ENCODE peak calls at places on chromosomes 4 and X, in four cellular contexts. U, X, I and S are unnamed samples. For H3K36me3, the result is how much of the 10 kb centered on the place peaks cover.

GRCh38 chrX:3271485-3272186 is 74.8 kb downstream of the MXRA5 start:
- DNase-seq in U (peak), X (peak), I (no peak), S (no peak)

GRCh38 chr4:154084864-154085263 is 296.0 kb upstream of the SFRP2 start:
- DNase-seq in U (no peak), X (no peak), I (no peak), S (no peak)

GRCh38 chr4:145097821-145098674 is at the start of the genes ABCE1 and ANAPC10:
- DNase-seq in U (peak), X (peak), I (peak), S (peak)

GRCh38 chr4:16106956-16107355 is 23.1 kb upstream of the PROM1 start:
- DNase-seq in U (no peak), X (no peak), I (no peak), S (no peak)

GRCh38 chrX:55210931-55211677 is 9.0 kb upstream of the PAGE5 start:
- DNase-seq in U (no peak), X (no peak), I (no peak), S (no peak)

GRCh38 chr4:2104556-2105345 is 45.6 kb downstream of the NAT8L start:
- DNase-seq in U (no peak), X (no peak), I (no peak), S (no peak)

GRCh38 chrX:96982159-96982558 is 98.5 kb downstream of the RPA4 start:
- DNase-seq in U (no peak), X (no peak), I (no peak), S (no peak)

GRCh38 chrX:15873566-15873965 is 19.0 kb upstream of the AP1S2 start:
- DNase-seq in U (no peak), X (no peak), I (no peak), S (no peak)

GRCh38 chr4:108114503-108114902 is 54.2 kb downstream of the LEF1 start:
- DNase-seq in U (peak), X (no peak), I (no peak), S (no peak)

GRCh38 chrX:19372170-19373033 is 28.7 kb downstream of the PDHA1 start:
- DNase-seq in U (peak), X (peak), I (peak), S (peak)

GRCh38 chrX:84363674-84364073 is 138.6 kb downstream of the HDX start:
- DNase-seq in U (no peak), X (no peak), I (no peak), S (no peak)

GRCh38 chr4:76634239-76634638 is 199.2 kb downstream of the SHROOM3 start:
- DNase-seq in U (no peak), X (peak), I (no peak), S (no peak)

GRCh38 chr4:183335369-183335940 is 13.2 kb upstream of the CLDN24 start:
- DNase-seq in U (peak), X (peak), I (no peak), S (no peak)

GRCh38 chr4:4856071-4857000 is 3.1 kb upstream of the MSX1 start:
- DNase-seq in U (peak), X (no peak), I (no peak), S (no peak)

GRCh38 chr4:186900232-186900900 is 176.7 kb upstream of the FAT1 start:
- DNase-seq in U (no peak), X (peak), I (no peak), S (no peak)

GRCh38 chr4:26763063-26763462 is 97.6 kb upstream of the STIM2 start:
- DNase-seq in U (no peak), X (no peak), I (no peak), S (no peak)

GRCh38 chrX:53093177-53093655 is 726 bp upstream of the KANTR start:
- DNase-seq in U (peak), X (peak), I (peak), S (peak)

GRCh38 chr4:74754218-74754617 is 40.1 kb downstream of the BTC start:
- DNase-seq in U (no peak), X (no peak), I (no peak), S (no peak)

GRCh38 chrX:79409657-79410056 is 42.5 kb upstream of the ITM2A start:
- DNase-seq in U (no peak), X (no peak), I (no peak), S (no peak)

GRCh38 chr4:105433421-105433820 is 40.4 kb downstream of the PPA2 start:
- DNase-seq in U (no peak), X (no peak), I (no peak), S (no peak)

GRCh38 chrX:101931494-101932248 is at the start of gene ZMAT1:
- DNase-seq in U (peak), X (peak), I (peak), S (peak)

GRCh38 chr4:85577307-85577706 is 102.4 kb downstream of the ARHGAP24 start:
- DNase-seq in U (no peak), X (no peak), I (no peak), S (no peak)

GRCh38 chr4:52919451-52919850 is 57.3 kb downstream of the RASL11B start:
- DNase-seq in U (no peak), X (no peak), I (no peak), S (no peak)

GRCh38 chr4:142091691-142092182 is 455.4 kb downstream of the IL15 start:
- DNase-seq in U (no peak), X (peak), I (peak), S (no peak)

GRCh38 chr4:177921715-177922114 is 479.5 kb upstream of the AGA start:
- DNase-seq in U (no peak), X (no peak), I (no peak), S (no peak)

GRCh38 chr4:4408576-4409335 is 21.9 kb downstream of the NSG1 start:
- DNase-seq in U (no peak), X (no peak), I (no peak), S (no peak)

GRCh38 chrX:2707334-2707760 is 16.3 kb downstream of the CD99 start:
- DNase-seq in U (peak), X (peak), I (peak), S (peak)

GRCh38 chrX:132786217-132786616 is 172.2 kb downstream of the HS6ST2 start:
- DNase-seq in U (no peak), X (no peak), I (no peak), S (no peak)

GRCh38 chr4:99832854-99833253 is 16.2 kb downstream of the DAPP1 start:
- DNase-seq in U (no peak), X (no peak), I (no peak), S (no peak)

GRCh38 chrX:27276751-27277150 is 186.4 kb downstream of the PPP4R3C start:
- DNase-seq in U (no peak), X (no peak), I (no peak), S (no peak)

GRCh38 chr4:157217708-157218107 is 2.8 kb upstream of the GRIA2 start:
- DNase-seq in U (peak), X (no peak), I (no peak), S (no peak)

GRCh38 chrX:141176586-141177451 is at the start of gene LDOC1:
- DNase-seq in U (peak), X (peak), I (peak), S (peak)

GRCh38 chr4:7738458-7739076 is 201.1 kb downstream of the AFAP1 start:
- DNase-seq in U (no peak), X (no peak), I (no peak), S (no peak)

GRCh38 chr4:7739077-7739917 is 200.4 kb downstream of the AFAP1 start:
- DNase-seq in U (no peak), X (no peak), I (no peak), S (no peak)

GRCh38 chr4:7737268-7737645 is 202.4 kb downstream of the AFAP1 start:
- DNase-seq in U (no peak), X (no peak), I (no peak), S (no peak)

GRCh38 chr4:7736436-7737267 is 203.0 kb downstream of the AFAP1 start:
- DNase-seq in U (no peak), X (peak), I (no peak), S (no peak)

GRCh38 chr4:7737752-7738457 is 201.8 kb downstream of the AFAP1 start:
- DNase-seq in U (no peak), X (no peak), I (no peak), S (no peak)
- H3K36me3 ChIP-seq in U (under half), X (under half), I (under half), S (under half)

DNA sequence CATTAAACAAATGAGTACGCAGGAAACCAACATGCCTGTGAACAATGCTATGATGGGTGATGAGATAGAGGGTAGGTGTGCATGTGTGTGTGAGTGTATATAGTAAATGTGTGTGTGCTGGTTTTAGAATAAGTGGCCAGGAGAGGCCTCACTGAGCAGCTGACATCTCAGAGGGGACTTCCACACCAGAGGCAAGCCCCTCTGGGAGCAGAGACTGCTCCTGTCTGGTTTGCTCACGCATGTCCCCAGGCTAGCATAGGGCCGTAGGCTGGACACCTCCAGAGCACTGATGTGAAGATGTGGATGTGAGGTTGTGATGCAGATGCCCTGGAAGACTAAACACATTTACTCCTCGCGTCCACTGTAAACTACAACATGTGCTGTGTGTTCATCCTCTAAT is 104.5 kb downstream of the DRD5 start:
- DNase-seq in U (no peak), X (no peak), I (no peak), S (no peak)
- H3K36me3 ChIP-seq in U (under half), X (under half), I (under half), S (under half)

GRCh38 chr4:102606846-102607440 is 105.8 kb downstream of the NFKB1 start:
- DNase-seq in U (no peak), X (no peak), I (no peak), S (no peak)
- H3K36me3 ChIP-seq in U (under half), X (under half), I (under half), S (half or more)

DNA sequence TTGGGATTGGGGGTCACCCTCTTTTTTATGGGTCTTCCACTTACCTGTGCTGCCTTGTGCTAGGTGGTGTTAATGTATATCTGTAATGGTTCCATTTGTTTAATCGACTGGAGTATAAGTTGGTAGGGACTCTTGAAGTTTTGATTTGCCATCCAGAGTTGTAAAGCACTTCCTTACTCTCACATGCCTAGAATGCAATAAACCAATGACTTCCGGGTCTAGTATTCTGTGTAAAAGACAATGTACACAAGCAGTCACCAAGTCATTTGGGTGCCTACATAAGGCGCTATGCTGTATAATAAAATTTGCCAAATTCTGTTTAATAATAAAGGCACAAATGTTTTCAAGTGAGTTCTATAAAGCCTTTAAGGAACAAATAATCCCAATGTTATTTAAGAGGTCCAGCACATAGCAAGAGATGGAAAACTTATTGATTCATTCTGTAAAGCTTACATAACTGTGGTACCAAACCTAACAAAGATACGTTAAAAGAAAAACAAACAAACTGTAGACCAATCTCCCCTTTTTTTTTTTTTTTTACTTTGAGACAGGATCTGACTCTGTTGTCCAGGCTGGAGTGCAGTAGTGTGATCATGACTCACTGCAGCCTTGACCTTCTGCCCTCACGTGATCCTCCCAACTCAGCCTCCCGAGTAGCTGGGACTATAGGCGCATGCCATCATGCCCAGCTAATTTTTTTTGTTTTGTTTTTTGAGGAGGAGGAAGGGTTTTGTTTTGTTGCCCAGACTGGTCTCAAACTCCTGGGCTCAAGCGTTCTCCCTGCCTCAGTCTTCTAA is 41.5 kb upstream of the HPRT1 start:
- DNase-seq in U (no peak), X (no peak), I (no peak), S (no peak)
- H3K36me3 ChIP-seq in U (under half), X (under half), I (under half), S (half or more)

GRCh38 chr4:911871-912490 is 20.1 kb downstream of the GAK start:
- DNase-seq in U (no peak), X (no peak), I (no peak), S (peak)
- H3K36me3 ChIP-seq in U (under half), X (under half), I (under half), S (under half)

GRCh38 chr4:8433181-8433580 is 7.3 kb downstream of the ACOX3 start:
- DNase-seq in U (no peak), X (no peak), I (no peak), S (no peak)

GRCh38 chr4:8431553-8431952 is 9.0 kb downstream of the ACOX3 start:
- DNase-seq in U (no peak), X (no peak), I (no peak), S (no peak)

GRCh38 chr4:8435656-8436121 is 4.8 kb downstream of the ACOX3 start:
- DNase-seq in U (no peak), X (no peak), I (no peak), S (no peak)

GRCh38 chr4:8438743-8439142 is 1.8 kb downstream of the ACOX3 start:
- DNase-seq in U (no peak), X (no peak), I (no peak), S (no peak)

GRCh38 chr4:8434251-8435073 is 6.1 kb downstream of the ACOX3 start:
- DNase-seq in U (no peak), X (no peak), I (no peak), S (no peak)
- H3K36me3 ChIP-seq in U (under half), X (under half), I (under half), S (under half)

GRCh38 chrX:47843363-47843762 is 6.7 kb downstream of the ZNF81 start:
- DNase-seq in U (no peak), X (no peak), I (no peak), S (no peak)

GRCh38 chrX:47836164-47837072 is at the start of gene ZNF81:
- DNase-seq in U (peak), X (peak), I (peak), S (peak)

GRCh38 chrX:47840106-47840505 is 3.4 kb downstream of the ZNF81 start:
- DNase-seq in U (no peak), X (no peak), I (no peak), S (no peak)

GRCh38 chrX:47838361-47838760 is 1.7 kb downstream of the ZNF81 start:
- DNase-seq in U (no peak), X (no peak), I (no peak), S (no peak)
- H3K36me3 ChIP-seq in U (under half), X (under half), I (under half), S (under half)

DNA sequence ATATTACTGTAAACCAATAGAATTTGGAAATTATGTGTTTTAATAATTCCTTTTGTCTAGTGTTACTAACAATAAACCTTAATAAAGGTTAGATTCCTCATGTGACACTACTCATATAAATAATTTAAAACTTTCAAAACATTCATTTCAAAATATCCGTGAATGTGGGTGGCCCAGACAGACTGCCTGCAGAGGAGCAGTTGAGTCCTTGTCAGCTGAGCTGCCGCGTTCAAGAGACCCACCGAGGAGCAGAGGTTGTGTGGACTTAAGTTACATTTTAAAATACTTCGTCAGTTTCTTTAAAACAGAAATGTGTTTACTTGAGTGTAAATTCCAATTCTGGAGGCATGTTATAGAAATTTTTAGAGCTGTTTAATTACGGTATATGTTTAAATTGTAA is 64.2 kb upstream of the HGFAC start:
- DNase-seq in U (no peak), X (no peak), I (no peak), S (no peak)
- H3K36me3 ChIP-seq in U (under half), X (under half), I (under half), S (under half)

GRCh38 chr4:121674696-121675095 is 22.1 kb downstream of the ANXA5 start:
- DNase-seq in U (no peak), X (no peak), I (no peak), S (no peak)

GRCh38 chr4:121677524-121677923 is 19.3 kb downstream of the ANXA5 start:
- DNase-seq in U (no peak), X (no peak), I (no peak), S (no peak)

GRCh38 chr4:121674191-121674590 is 22.6 kb downstream of the ANXA5 start:
- DNase-seq in U (no peak), X (no peak), I (no peak), S (no peak)

GRCh38 chr4:121675715-121676114 is 21.1 kb downstream of the ANXA5 start:
- DNase-seq in U (peak), X (peak), I (no peak), S (no peak)

GRCh38 chr4:121676388-121677075 is 20.2 kb downstream of the ANXA5 start:
- DNase-seq in U (peak), X (no peak), I (no peak), S (no peak)
- H3K36me3 ChIP-seq in U (under half), X (half or more), I (under half), S (half or more)